ENCODE peak calls at places on chromosomes 12 and 14, in four cellular contexts. One of them, this sample, is unnamed.
A peak's percentile ranks its signal among the peaks of the same experiment; 100 is the strongest.

GRCh38 chr14:73754911-73755360 is 40.8 kb upstream of the PNMA1 start:
- DNase-seq in CD8-positive, alpha-beta memory T cell: no peak
- DNase-seq in stimulated activated CD4-positive, alpha-beta T cell treated with anti-CD3 and anti-CD28 coated beads, Interleukin-2, amount 100 ng/mL, for 48 hours: no peak
- DNase-seq in A172: no peak
- DNase-seq in this sample: no peak

GRCh38 chr12:53057816-53058500 is 8.1 kb downstream of the TNS2 start:
- DNase-seq in CD8-positive, alpha-beta memory T cell: no peak
- DNase-seq in A172: no peak
- DNase-seq in stimulated activated CD4-positive, alpha-beta T cell treated with anti-CD3 and anti-CD28 coated beads, Interleukin-2, amount 100 ng/mL, for 48 hours: no peak
- DNase-seq in this sample: no peak

GRCh38 chr12:121581681-121582439 is 1.0 kb upstream of the KDM2B start:
- DNase-seq in A172: no peak
- DNase-seq in stimulated activated CD4-positive, alpha-beta T cell treated with anti-CD3 and anti-CD28 coated beads, Interleukin-2, amount 100 ng/mL, for 48 hours: no peak
- DNase-seq in CD8-positive, alpha-beta memory T cell: no peak
- DNase-seq in this sample: no peak

GRCh38 chr14:83041224-83041623 is 1507.6 kb upstream of the SEL1L start:
- DNase-seq in stimulated activated CD4-positive, alpha-beta T cell treated with anti-CD3 and anti-CD28 coated beads, Interleukin-2, amount 100 ng/mL, for 48 hours: no peak
- DNase-seq in A172: no peak
- DNase-seq in CD8-positive, alpha-beta memory T cell: no peak
- DNase-seq in this sample: no peak

GRCh38 chr12:113186033-113186365 is 478 bp downstream of the RITA1 start:
- DNase-seq in stimulated activated CD4-positive, alpha-beta T cell treated with anti-CD3 and anti-CD28 coated beads, Interleukin-2, amount 100 ng/mL, for 48 hours: no peak
- DNase-seq in CD8-positive, alpha-beta memory T cell: no peak
- DNase-seq in A172: no peak
- DNase-seq in this sample: no peak

GRCh38 chr14:101627913-101628257 is 66.6 kb downstream of the DIO3 start:
- DNase-seq in stimulated activated CD4-positive, alpha-beta T cell treated with anti-CD3 and anti-CD28 coated beads, Interleukin-2, amount 100 ng/mL, for 48 hours: no peak
- DNase-seq in A172: no peak
- DNase-seq in CD8-positive, alpha-beta memory T cell: no peak
- DNase-seq in this sample: no peak

GRCh38 chr14:52553671-52554575 is 1.3 kb downstream of the GPR137C start:
- DNase-seq in CD8-positive, alpha-beta memory T cell: peak; percentile 81
- DNase-seq in stimulated activated CD4-positive, alpha-beta T cell treated with anti-CD3 and anti-CD28 coated beads, Interleukin-2, amount 100 ng/mL, for 48 hours: peak; percentile 67
- DNase-seq in A172: peak; percentile 61
- DNase-seq in this sample: peak; percentile 13

GRCh38 chr14:56133547-56133946 is 15.3 kb downstream of the PELI2 start:
- DNase-seq in stimulated activated CD4-positive, alpha-beta T cell treated with anti-CD3 and anti-CD28 coated beads, Interleukin-2, amount 100 ng/mL, for 48 hours: no peak
- DNase-seq in A172: no peak
- DNase-seq in CD8-positive, alpha-beta memory T cell: no peak
- DNase-seq in this sample: no peak

GRCh38 chr12:49887536-49888401 is 15.9 kb downstream of the FAIM2 start:
- DNase-seq in stimulated activated CD4-positive, alpha-beta T cell treated with anti-CD3 and anti-CD28 coated beads, Interleukin-2, amount 100 ng/mL, for 48 hours: no peak
- DNase-seq in CD8-positive, alpha-beta memory T cell: no peak
- DNase-seq in A172: no peak
- DNase-seq in this sample: no peak

GRCh38 chr14:77189479-77189878 is 7.9 kb downstream of the TMEM63C start:
- DNase-seq in CD8-positive, alpha-beta memory T cell: no peak
- DNase-seq in A172: no peak
- DNase-seq in stimulated activated CD4-positive, alpha-beta T cell treated with anti-CD3 and anti-CD28 coated beads, Interleukin-2, amount 100 ng/mL, for 48 hours: no peak
- DNase-seq in this sample: no peak

GRCh38 chr12:60760965-60761364 is 1165.1 kb downstream of the SLC16A7 start:
- DNase-seq in CD8-positive, alpha-beta memory T cell: no peak
- DNase-seq in A172: no peak
- DNase-seq in stimulated activated CD4-positive, alpha-beta T cell treated with anti-CD3 and anti-CD28 coated beads, Interleukin-2, amount 100 ng/mL, for 48 hours: no peak
- DNase-seq in this sample: no peak

GRCh38 chr12:20174776-20175175 is 193.6 kb upstream of the PDE3A start:
- DNase-seq in A172: no peak
- DNase-seq in stimulated activated CD4-positive, alpha-beta T cell treated with anti-CD3 and anti-CD28 coated beads, Interleukin-2, amount 100 ng/mL, for 48 hours: no peak
- DNase-seq in CD8-positive, alpha-beta memory T cell: no peak
- DNase-seq in this sample: no peak

GRCh38 chr12:91219511-91219910 is 36.9 kb upstream of the DCN start:
- DNase-seq in stimulated activated CD4-positive, alpha-beta T cell treated with anti-CD3 and anti-CD28 coated beads, Interleukin-2, amount 100 ng/mL, for 48 hours: no peak
- DNase-seq in CD8-positive, alpha-beta memory T cell: no peak
- DNase-seq in A172: peak; percentile 13
- DNase-seq in this sample: no peak

GRCh38 chr12:89539425-89540117 is 13.7 kb upstream of the POC1B start:
- DNase-seq in A172: no peak
- DNase-seq in stimulated activated CD4-positive, alpha-beta T cell treated with anti-CD3 and anti-CD28 coated beads, Interleukin-2, amount 100 ng/mL, for 48 hours: no peak
- DNase-seq in CD8-positive, alpha-beta memory T cell: no peak
- DNase-seq in this sample: no peak

GRCh38 chr12:116670859-116671258 is 67.0 kb downstream of the SPRING1 start:
- DNase-seq in A172: no peak
- DNase-seq in CD8-positive, alpha-beta memory T cell: no peak
- DNase-seq in stimulated activated CD4-positive, alpha-beta T cell treated with anti-CD3 and anti-CD28 coated beads, Interleukin-2, amount 100 ng/mL, for 48 hours: no peak
- DNase-seq in this sample: no peak

GRCh38 chr14:52365071-52365470 is 51.0 kb downstream of the PTGER2 start:
- DNase-seq in A172: no peak
- DNase-seq in stimulated activated CD4-positive, alpha-beta T cell treated with anti-CD3 and anti-CD28 coated beads, Interleukin-2, amount 100 ng/mL, for 48 hours: no peak
- DNase-seq in CD8-positive, alpha-beta memory T cell: no peak
- DNase-seq in this sample: no peak